ENCODE peak calls at places on chromosomes 12 and 14, in five cellular contexts. R is NCI-H1105, K is GM20000, P is thoracic aorta, A is Peyer's patch. Q is an unnamed sample.
A peak's percentile ranks its signal among the peaks of the same experiment; 100 is the strongest.

GRCh38 chr12:59874781-59875180 is 279.0 kb downstream of the SLC16A7 start:
- DNase-seq in R (no peak), K (no peak), P (no peak), A (no peak), Q (no peak)

GRCh38 chr12:21656931-21657335 is 709 bp downstream of the LDHB start:
- DNase-seq in R (no peak), K (peak; percentile 36), P (no peak), A (peak; percentile 52), Q (peak; percentile 11)

GRCh38 chr12:131415781-131416180 is 295.1 kb upstream of the SFSWAP start:
- DNase-seq in R (no peak), K (no peak), P (no peak), A (no peak), Q (no peak)

GRCh38 chr12:124665516-124665915 is 98.1 kb upstream of the NCOR2 start:
- DNase-seq in R (no peak), K (no peak), P (no peak), A (no peak), Q (no peak)

GRCh38 chr14:51846631-51847488 is 13.6 kb upstream of the GNG2 start:
- DNase-seq in R (peak; percentile 85), K (peak; percentile 79), P (no peak), A (peak; percentile 86), Q (peak; percentile 88)

GRCh38 chr12:75613981-75614380 is 102.6 kb upstream of the KRR1 start:
- DNase-seq in R (no peak), K (no peak), P (no peak), A (no peak), Q (no peak)

GRCh38 chr12:68001486-68002466 is 12.5 kb downstream of the IFNG-AS1 start:
- DNase-seq in R (no peak), K (no peak), P (no peak), A (no peak), Q (no peak)

GRCh38 chr12:65779091-65779642 is 45.1 kb upstream of the HMGA2 start:
- DNase-seq in R (no peak), K (no peak), P (no peak), A (no peak), Q (no peak)

GRCh38 chr12:334114-334513 is 55.0 kb downstream of the KDM5A start:
- DNase-seq in R (no peak), K (no peak), P (no peak), A (no peak), Q (no peak)

GRCh38 chr12:71438670-71439361 is 782 bp upstream of the LGR5 start:
- DNase-seq in R (peak; percentile 20), K (peak; percentile 22), P (no peak), A (no peak), Q (no peak)

GRCh38 chr14:102050625-102051024 is 36.2 kb downstream of the HSP90AA1 start:
- DNase-seq in R (no peak), K (no peak), P (no peak), A (no peak), Q (no peak)

GRCh38 chr12:76020281-76020680 is 11.3 kb downstream of the PHLDA1 start:
- DNase-seq in R (no peak), K (no peak), P (no peak), A (peak; percentile 47), Q (no peak)

GRCh38 chr14:26123459-26123858 is 474.4 kb downstream of the NOVA1 start:
- DNase-seq in R (no peak), K (no peak), P (no peak), A (no peak), Q (no peak)

GRCh38 chr14:95061317-95062093 is 95.8 kb downstream of the DICER1 start:
- DNase-seq in R (no peak), K (no peak), P (no peak), A (no peak), Q (no peak)

GRCh38 chr14:76773956-76774355 is 12.7 kb downstream of the VASH1 start:
- DNase-seq in R (no peak), K (no peak), P (no peak), A (peak; percentile 6), Q (no peak)

GRCh38 chr12:93894391-93895095 is 217.4 kb downstream of the CRADD start:
- DNase-seq in R (no peak), K (no peak), P (peak; percentile 75), A (no peak), Q (no peak)

GRCh38 chr12:70581199-70581598 is 56.0 kb downstream of the PTPRB start:
- DNase-seq in R (no peak), K (no peak), P (no peak), A (no peak), Q (no peak)

GRCh38 chr14:64444140-64444539 is 21.2 kb upstream of the AKAP5 start:
- DNase-seq in R (no peak), K (no peak), P (no peak), A (peak; percentile 51), Q (no peak)

GRCh38 chr12:6204533-6205143 is 4.4 kb downstream of the CD9 start:
- DNase-seq in R (no peak), K (no peak), P (no peak), A (no peak), Q (no peak)

GRCh38 chr14:76924363-76925151 is 98.3 kb downstream of the LRRC74A start:
- DNase-seq in R (peak; percentile 99), K (no peak), P (no peak), A (no peak), Q (peak; percentile 90)

GRCh38 chr12:103138538-103138937 is 181.1 kb downstream of the ASCL1 start:
- DNase-seq in R (no peak), K (no peak), P (no peak), A (no peak), Q (no peak)

GRCh38 chr12:57888407-57889157 is 42.1 kb upstream of the CTDSP2 start:
- DNase-seq in R (peak; percentile 77), K (no peak), P (peak; percentile 57), A (no peak), Q (peak; percentile 83)

Q was measured in NCI-H1092.